ENCODE peak calls at places on chromosomes 3 and 15, in four cellular contexts. One of them, this sample, is unnamed.

GRCh38 chr3:28328188-28329151 is 20.1 kb upstream of the ZCWPW2 start:
- DNase-seq in MM.1S: peak
- DNase-seq in retinal pigment epithelial cell: no peak
- DNase-seq in fibroblast of lung: peak
- DNase-seq in this sample: peak

GRCh38 chr3:107956991-107957467 is 133.8 kb downstream of the CD47 start:
- DNase-seq in MM.1S: no peak
- DNase-seq in retinal pigment epithelial cell: no peak
- DNase-seq in fibroblast of lung: peak
- DNase-seq in this sample: no peak

GRCh38 chr3:186380622-186381380 is 18.8 kb upstream of the DGKG start:
- DNase-seq in MM.1S: no peak
- DNase-seq in retinal pigment epithelial cell: peak
- DNase-seq in fibroblast of lung: peak
- DNase-seq in this sample: no peak

GRCh38 chr3:99903844-99904243 is 86.2 kb downstream of the CMSS1 start:
- DNase-seq in MM.1S: no peak
- DNase-seq in retinal pigment epithelial cell: no peak
- DNase-seq in fibroblast of lung: no peak
- DNase-seq in this sample: no peak

GRCh38 chr3:172087827-172088580 is 48.6 kb downstream of the FNDC3B start:
- DNase-seq in MM.1S: peak
- DNase-seq in retinal pigment epithelial cell: no peak
- DNase-seq in fibroblast of lung: peak
- DNase-seq in this sample: peak

GRCh38 chr3:127803619-127804018 is 18.7 kb downstream of the MGLL start:
- DNase-seq in MM.1S: no peak
- DNase-seq in retinal pigment epithelial cell: no peak
- DNase-seq in fibroblast of lung: peak
- DNase-seq in this sample: no peak

GRCh38 chr3:22012471-22012870 is 261.5 kb upstream of the ZNF385D start:
- DNase-seq in MM.1S: no peak
- DNase-seq in retinal pigment epithelial cell: peak
- DNase-seq in fibroblast of lung: peak
- DNase-seq in this sample: no peak

GRCh38 chr3:99242271-99242670 is 340.8 kb upstream of the DCBLD2 start:
- DNase-seq in MM.1S: no peak
- DNase-seq in retinal pigment epithelial cell: no peak
- DNase-seq in fibroblast of lung: peak
- DNase-seq in this sample: no peak

GRCh38 chr3:49901351-49902339 is 2.0 kb downstream of the MST1R start:
- DNase-seq in MM.1S: no peak
- DNase-seq in retinal pigment epithelial cell: no peak
- DNase-seq in fibroblast of lung: no peak
- DNase-seq in this sample: peak

GRCh38 chr15:60701261-60702019 is 222.5 kb upstream of the ICE2 start:
- DNase-seq in MM.1S: no peak
- DNase-seq in retinal pigment epithelial cell: no peak
- DNase-seq in fibroblast of lung: no peak
- DNase-seq in this sample: no peak

GRCh38 chr3:13343601-13344000 is 76.5 kb downstream of the NUP210 start:
- DNase-seq in MM.1S: no peak
- DNase-seq in retinal pigment epithelial cell: no peak
- DNase-seq in fibroblast of lung: no peak
- DNase-seq in this sample: no peak

GRCh38 chr3:127666684-127667083 is 6.1 kb upstream of the ABTB1 start:
- DNase-seq in MM.1S: no peak
- DNase-seq in retinal pigment epithelial cell: no peak
- DNase-seq in fibroblast of lung: no peak
- DNase-seq in this sample: no peak

GRCh38 chr3:129553771-129554170 is 10.8 kb downstream of the H1-8 start:
- DNase-seq in MM.1S: peak
- DNase-seq in retinal pigment epithelial cell: no peak
- DNase-seq in fibroblast of lung: no peak
- DNase-seq in this sample: no peak

GRCh38 chr15:61444585-61444984 is 215.5 kb upstream of the RORA start:
- DNase-seq in MM.1S: peak
- DNase-seq in retinal pigment epithelial cell: no peak
- DNase-seq in fibroblast of lung: no peak
- DNase-seq in this sample: peak

GRCh38 chr3:4588410-4588809 is 95.3 kb downstream of the ITPR1 start:
- DNase-seq in MM.1S: no peak
- DNase-seq in retinal pigment epithelial cell: no peak
- DNase-seq in fibroblast of lung: peak
- DNase-seq in this sample: peak

GRCh38 chr15:64623347-64624024 is 151.9 kb downstream of the RBPMS2 start:
- DNase-seq in MM.1S: no peak
- DNase-seq in retinal pigment epithelial cell: no peak
- DNase-seq in fibroblast of lung: no peak
- DNase-seq in this sample: peak

GRCh38 chr3:113532698-113533533 is 561 bp downstream of the SIDT1 start:
- DNase-seq in MM.1S: peak
- DNase-seq in retinal pigment epithelial cell: no peak
- DNase-seq in fibroblast of lung: peak
- DNase-seq in this sample: peak

GRCh38 chr15:45212493-45212892 is 24.7 kb upstream of the SHF start:
- DNase-seq in MM.1S: no peak
- DNase-seq in retinal pigment epithelial cell: no peak
- DNase-seq in fibroblast of lung: no peak
- DNase-seq in this sample: no peak

GRCh38 chr3:127405791-127406190 is 117.9 kb upstream of the PRR20G start:
- DNase-seq in MM.1S: no peak
- DNase-seq in retinal pigment epithelial cell: no peak
- DNase-seq in fibroblast of lung: no peak
- DNase-seq in this sample: no peak

GRCh38 chr3:81485444-81485865 is 276.0 kb downstream of the GBE1 start:
- DNase-seq in MM.1S: peak
- DNase-seq in retinal pigment epithelial cell: no peak
- DNase-seq in fibroblast of lung: peak
- DNase-seq in this sample: peak

GRCh38 chr3:171056528-171056927 is 30.0 kb upstream of the SLC2A2 start:
- DNase-seq in MM.1S: no peak
- DNase-seq in retinal pigment epithelial cell: no peak
- DNase-seq in fibroblast of lung: peak
- DNase-seq in this sample: no peak

GRCh38 chr3:72036899-72037298 is 252.0 kb upstream of the PROK2 start:
- DNase-seq in MM.1S: no peak
- DNase-seq in retinal pigment epithelial cell: no peak
- DNase-seq in fibroblast of lung: peak
- DNase-seq in this sample: no peak

GRCh38 chr3:15778332-15778858 is 19.4 kb downstream of the ANKRD28 start:
- DNase-seq in MM.1S: no peak
- DNase-seq in retinal pigment epithelial cell: no peak
- DNase-seq in fibroblast of lung: no peak
- DNase-seq in this sample: no peak

GRCh38 chr15:42374810-42375209 is 15.5 kb downstream of the CAPN3 start:
- DNase-seq in MM.1S: no peak
- DNase-seq in retinal pigment epithelial cell: no peak
- DNase-seq in fibroblast of lung: no peak
- DNase-seq in this sample: no peak

GRCh38 chr3:14319654-14320182 is 82.7 kb upstream of the SLC6A6 start:
- DNase-seq in MM.1S: peak
- DNase-seq in retinal pigment epithelial cell: no peak
- DNase-seq in fibroblast of lung: peak
- DNase-seq in this sample: peak

GRCh38 chr3:10568549-10568948 is 63.2 kb upstream of the ATP2B2 start:
- DNase-seq in MM.1S: no peak
- DNase-seq in retinal pigment epithelial cell: no peak
- DNase-seq in fibroblast of lung: no peak
- DNase-seq in this sample: no peak

GRCh38 chr15:40787344-40787841 is 17.6 kb downstream of the C15orf62 start:
- DNase-seq in MM.1S: peak
- DNase-seq in retinal pigment epithelial cell: no peak
- DNase-seq in fibroblast of lung: peak
- DNase-seq in this sample: no peak

GRCh38 chr3:41029356-41029755 is 169.9 kb upstream of the CTNNB1 start:
- DNase-seq in MM.1S: no peak
- DNase-seq in retinal pigment epithelial cell: no peak
- DNase-seq in fibroblast of lung: no peak
- DNase-seq in this sample: no peak

DNA sequence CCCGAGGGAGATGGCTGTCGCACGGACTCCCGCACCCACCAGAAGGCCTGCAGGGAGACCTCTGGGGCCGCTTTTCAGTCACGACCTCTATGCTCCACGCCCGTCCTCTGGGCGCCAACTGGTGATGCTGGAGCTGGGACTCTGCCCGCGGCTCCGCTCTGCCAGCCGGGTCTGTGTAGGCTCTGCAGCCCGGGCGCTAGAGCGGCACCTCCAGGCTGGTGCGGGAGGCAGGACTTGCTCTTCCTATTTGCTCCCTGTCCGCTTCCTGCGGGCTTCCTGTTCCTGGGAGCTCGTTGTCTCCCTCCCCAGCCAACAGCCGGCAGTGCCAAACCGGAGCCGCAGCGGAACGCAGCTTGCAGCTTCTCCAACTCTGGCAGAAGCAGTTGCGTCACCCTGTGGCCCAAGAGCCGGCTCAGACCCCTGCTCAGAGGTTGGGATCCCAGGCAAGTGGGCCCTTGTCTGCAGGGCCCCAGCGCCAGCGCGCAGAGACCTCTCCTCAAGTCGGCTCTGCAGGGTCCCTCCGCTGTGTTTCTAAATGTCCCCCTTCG is 285.9 kb downstream of the XXYLT1 start:
- DNase-seq in MM.1S: no peak
- DNase-seq in retinal pigment epithelial cell: peak
- DNase-seq in fibroblast of lung: peak
- DNase-seq in this sample: no peak
- TF ChIP-seq CTCF in MM.1S: no peak
- TF ChIP-seq CTCF in retinal pigment epithelial cell: peak
- TF ChIP-seq CTCF in fibroblast of lung: peak
- TF ChIP-seq CTCF in this sample: no peak

DNA sequence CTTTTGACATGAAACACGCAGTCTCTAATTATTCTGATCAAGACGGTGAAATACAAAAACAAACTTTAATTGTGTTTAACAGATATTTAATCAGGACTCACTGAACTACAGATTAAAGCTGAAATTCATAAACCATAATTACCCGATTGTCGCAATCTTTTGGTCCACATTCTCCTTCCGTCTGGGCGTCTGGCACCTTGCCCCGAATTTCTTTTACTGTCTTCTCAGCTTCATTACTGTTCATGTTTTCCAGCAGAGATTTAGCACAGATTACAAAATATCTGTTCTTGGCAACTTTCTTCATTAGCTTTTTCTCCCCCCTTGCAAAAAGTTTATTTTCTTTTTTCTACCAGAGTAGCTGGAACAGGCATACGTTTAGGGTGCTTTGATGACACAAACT is 271.4 kb downstream of the TIGIT start:
- DNase-seq in MM.1S: no peak
- DNase-seq in retinal pigment epithelial cell: no peak
- DNase-seq in fibroblast of lung: no peak
- DNase-seq in this sample: no peak
- H3K4me3 ChIP-seq in MM.1S: no peak
- H3K4me3 ChIP-seq in retinal pigment epithelial cell: no peak
- H3K4me3 ChIP-seq in fibroblast of lung: no peak
- H3K4me3 ChIP-seq in this sample: no peak

DNA sequence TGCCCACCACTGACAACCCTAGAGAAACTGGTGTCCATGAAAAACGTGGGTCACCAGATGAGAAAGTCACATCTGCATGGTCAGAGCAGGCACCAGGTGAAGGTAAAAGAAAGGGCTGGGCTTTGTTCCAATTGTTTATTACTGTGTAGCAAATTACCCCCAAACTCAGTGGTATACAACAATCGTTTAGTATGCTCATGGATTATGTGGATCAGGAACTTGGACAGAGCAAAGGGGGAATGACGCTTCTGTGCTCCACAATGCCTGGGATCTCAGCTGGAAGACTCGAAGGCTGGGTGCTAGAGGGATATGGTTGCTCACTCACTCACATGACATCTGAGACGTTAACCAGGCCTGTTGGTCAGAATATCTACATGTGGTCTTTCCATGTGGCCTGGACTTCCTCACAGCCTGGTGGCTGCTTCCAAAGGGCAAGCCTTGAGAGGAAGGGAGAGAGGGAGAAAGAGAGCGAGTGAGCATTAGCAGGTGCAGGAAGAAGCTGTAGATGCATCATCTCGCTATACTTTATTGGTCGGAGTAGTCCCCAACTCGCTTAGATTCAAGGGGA is 44.9 kb downstream of the LPP start:
- DNase-seq in MM.1S: no peak
- DNase-seq in retinal pigment epithelial cell: no peak
- DNase-seq in fibroblast of lung: no peak
- DNase-seq in this sample: no peak
- TF ChIP-seq CTCF in MM.1S: no peak
- TF ChIP-seq CTCF in retinal pigment epithelial cell: no peak
- TF ChIP-seq CTCF in fibroblast of lung: no peak
- TF ChIP-seq CTCF in this sample: no peak

GRCh38 chr3:45607790-45608189 is 13.2 kb downstream of the LIMD1 start:
- DNase-seq in MM.1S: no peak
- DNase-seq in retinal pigment epithelial cell: no peak
- DNase-seq in fibroblast of lung: peak
- DNase-seq in this sample: no peak
- H3K4me3 ChIP-seq in MM.1S: no peak
- H3K4me3 ChIP-seq in retinal pigment epithelial cell: no peak
- H3K4me3 ChIP-seq in fibroblast of lung: no peak
- H3K4me3 ChIP-seq in this sample: no peak

GRCh38 chr3:191051037-191051436 is 148.0 kb upstream of the OSTN start:
- DNase-seq in MM.1S: peak
- DNase-seq in retinal pigment epithelial cell: no peak
- DNase-seq in fibroblast of lung: peak
- DNase-seq in this sample: peak
- TF ChIP-seq CTCF in MM.1S: peak
- TF ChIP-seq CTCF in retinal pigment epithelial cell: peak
- TF ChIP-seq CTCF in fibroblast of lung: peak
- TF ChIP-seq CTCF in this sample: peak